ENCODE peak calls at places on chromosomes 11 and 22, in six cellular contexts. F, M, Q, I, K and C are unnamed samples.
A peak's percentile ranks its signal among the peaks of the same experiment; 100 is the strongest.

GRCh38 chr11:64305691-64306562 is 603 bp downstream of the ESRRA start:
- DNase-seq in F (peak; percentile 89), M (peak; percentile 88), Q (peak; percentile 75), I (no peak), K (peak; percentile 88), C (peak; percentile 55)

GRCh38 chr22:44311855-44312170 is 938 bp downstream of the SHISAL1 start:
- DNase-seq in F (no peak), M (no peak), Q (no peak), I (peak; percentile 73), K (no peak), C (peak; percentile 70)

GRCh38 chr11:75223954-75224643 is 16.5 kb upstream of the TPBGL start:
- DNase-seq in F (no peak), M (no peak), Q (no peak), I (no peak), K (no peak), C (no peak)

GRCh38 chr11:13311570-13311969 is 34.0 kb downstream of the BMAL1 start:
- DNase-seq in F (no peak), M (no peak), Q (no peak), I (no peak), K (no peak), C (no peak)

GRCh38 chr11:132312616-132313210 is 942.3 kb downstream of the NTM start:
- DNase-seq in F (no peak), M (no peak), Q (no peak), I (peak; percentile 4), K (peak; percentile 52), C (no peak)

GRCh38 chr22:40759294-40759840 is 59.8 kb downstream of the SLC25A17 start:
- DNase-seq in F (no peak), M (no peak), Q (no peak), I (no peak), K (no peak), C (no peak)

GRCh38 chr11:20671856-20672546 is 2.6 kb downstream of the NELL1 start:
- DNase-seq in F (no peak), M (no peak), Q (no peak), I (no peak), K (no peak), C (peak; percentile 14)

GRCh38 chr11:13446444-13446843 is 16.6 kb downstream of the BTBD10 start:
- DNase-seq in F (no peak), M (no peak), Q (no peak), I (peak; percentile 41), K (no peak), C (no peak)

GRCh38 chr22:32020117-32020516 is 22.9 kb upstream of the SLC5A1 start:
- DNase-seq in F (no peak), M (no peak), Q (no peak), I (peak; percentile 92), K (no peak), C (peak; percentile 64)

GRCh38 chr22:39299829-39300178 is 19.6 kb downstream of the RPL3 start:
- DNase-seq in F (peak; percentile 25), M (no peak), Q (no peak), I (no peak), K (no peak), C (no peak)

GRCh38 chr11:80719292-80719646 is 1278.4 kb upstream of the TENM4 start:
- DNase-seq in F (no peak), M (no peak), Q (no peak), I (no peak), K (no peak), C (no peak)

GRCh38 chr11:45815747-45816146 is 10.8 kb downstream of the SLC35C1 start:
- DNase-seq in F (no peak), M (no peak), Q (no peak), I (peak; percentile 41), K (no peak), C (peak; percentile 18)

GRCh38 chr22:47059701-47060161 is 297.3 kb downstream of the TBC1D22A start:
- DNase-seq in F (no peak), M (no peak), Q (no peak), I (no peak), K (peak; percentile 48), C (no peak)

GRCh38 chr11:10377182-10377581 is 72.3 kb downstream of the ADM start:
- DNase-seq in F (no peak), M (no peak), Q (no peak), I (peak; percentile 33), K (no peak), C (no peak)

GRCh38 chr11:112554586-112554985 is 293.9 kb upstream of the PLET1 start:
- DNase-seq in F (no peak), M (no peak), Q (no peak), I (no peak), K (no peak), C (no peak)

GRCh38 chr22:45686004-45686403 is 14.4 kb downstream of the ATXN10 start:
- DNase-seq in F (no peak), M (no peak), Q (no peak), I (peak; percentile 49), K (no peak), C (no peak)

GRCh38 chr11:35029979-35030378 is 109.0 kb upstream of the CD44 start:
- DNase-seq in F (no peak), M (no peak), Q (no peak), I (peak; percentile 95), K (no peak), C (peak; percentile 27)

GRCh38 chr11:26583550-26583949 is 11.5 kb upstream of the MUC15 start:
- DNase-seq in F (no peak), M (no peak), Q (no peak), I (peak; percentile 80), K (no peak), C (no peak)

GRCh38 chr11:72630104-72630852 is 43.9 kb downstream of the PDE2A start:
- DNase-seq in F (no peak), M (no peak), Q (no peak), I (no peak), K (no peak), C (no peak)

GRCh38 chr11:128666397-128666796 is 27.5 kb upstream of the FLI1 start:
- DNase-seq in F (no peak), M (no peak), Q (no peak), I (no peak), K (no peak), C (no peak)

GRCh38 chr11:132988381-132988780 is 543.9 kb downstream of the OPCML start:
- DNase-seq in F (no peak), M (no peak), Q (no peak), I (no peak), K (no peak), C (no peak)

GRCh38 chr11:102494216-102494615 is 36.3 kb downstream of the MMP7 start:
- DNase-seq in F (peak; percentile 46), M (no peak), Q (no peak), I (peak; percentile 81), K (no peak), C (peak; percentile 63)

GRCh38 chr22:19895160-19895849 is 40.6 kb upstream of the GNB1L start:
- DNase-seq in F (no peak), M (no peak), Q (no peak), I (no peak), K (no peak), C (no peak)

GRCh38 chr11:16603890-16604783 is 134.3 kb upstream of the C11orf58 start:
- DNase-seq in F (peak; percentile 46), M (no peak), Q (no peak), I (no peak), K (no peak), C (no peak)

GRCh38 chr11:127791844-127792243 is 791.3 kb upstream of the KIRREL3 start:
- DNase-seq in F (no peak), M (no peak), Q (no peak), I (no peak), K (no peak), C (no peak)

GRCh38 chr11:129412501-129412900 is 36.9 kb downstream of the BARX2 start:
- DNase-seq in F (peak; percentile 36), M (no peak), Q (no peak), I (no peak), K (peak; percentile 42), C (no peak)

GRCh38 chr11:125211191-125211953 is 46.8 kb downstream of the PKNOX2 start:
- DNase-seq in F (no peak), M (no peak), Q (no peak), I (no peak), K (no peak), C (no peak)

GRCh38 chr11:39768214-39768613 is 1691.2 kb downstream of the LRRC4C start:
- DNase-seq in F (no peak), M (no peak), Q (no peak), I (no peak), K (no peak), C (no peak)

GRCh38 chr11:11463397-11463796 is 110.3 kb upstream of the CSNK2A3 start:
- DNase-seq in F (no peak), M (no peak), Q (no peak), I (no peak), K (no peak), C (no peak)

GRCh38 chr11:61364012-61364396 is 1.8 kb downstream of the TMEM138 start:
- DNase-seq in F (no peak), M (no peak), Q (no peak), I (no peak), K (no peak), C (no peak)

GRCh38 chr22:23838686-23839468 is at the start of gene DERL3:
- DNase-seq in F (peak; percentile 99), M (peak; percentile 99), Q (peak; percentile 86), I (peak; percentile 96), K (peak; percentile 100), C (peak; percentile 100)

GRCh38 chr11:66391322-66391721 is 19.8 kb upstream of the SLC29A2 start:
- DNase-seq in F (no peak), M (no peak), Q (no peak), I (no peak), K (peak; percentile 6), C (no peak)

GRCh38 chr11:116879789-116880402 is 42.5 kb upstream of the APOA1 start:
- DNase-seq in F (no peak), M (no peak), Q (no peak), I (peak; percentile 87), K (peak; percentile 53), C (peak; percentile 31)

GRCh38 chr11:23211221-23211620 is 350.9 kb upstream of the CCDC179 start:
- DNase-seq in F (no peak), M (no peak), Q (no peak), I (no peak), K (no peak), C (no peak)

GRCh38 chr11:26286472-26287066 is 45.4 kb upstream of the ANO3 start:
- DNase-seq in F (no peak), M (no peak), Q (no peak), I (peak; percentile 45), K (peak; percentile 46), C (no peak)

GRCh38 chr22:40396882-40397281 is 26.5 kb downstream of the SGSM3 start:
- DNase-seq in F (peak; percentile 85), M (no peak), Q (peak; percentile 35), I (peak; percentile 33), K (no peak), C (no peak)

GRCh38 chr11:66720899-66721470 is 8.0 kb downstream of the SPTBN2 start:
- DNase-seq in F (no peak), M (no peak), Q (no peak), I (no peak), K (no peak), C (no peak)

GRCh38 chr11:80155412-80156017 is 714.7 kb upstream of the TENM4 start:
- DNase-seq in F (no peak), M (no peak), Q (no peak), I (peak; percentile 37), K (peak; percentile 86), C (peak; percentile 25)

GRCh38 chr11:94650756-94651155 is 83.6 kb downstream of the PIWIL4 start:
- DNase-seq in F (peak; percentile 17), M (no peak), Q (no peak), I (peak; percentile 91), K (no peak), C (no peak)

GRCh38 chr11:104001474-104001873 is 35.0 kb upstream of the DDI1 start:
- DNase-seq in F (no peak), M (no peak), Q (no peak), I (peak; percentile 36), K (no peak), C (no peak)